ENCODE peak calls at places on chromosome 18, in four cellular contexts. K, L, U and X are unnamed samples.

GRCh38 chr18:12031836-12032235 is 50.5 kb downstream of the IMPA2 start:
- DNase-seq in U (peak), K (peak), L (no peak), X (no peak)

GRCh38 chr18:79765491-79766245 is 32.1 kb upstream of the KCNG2 start:
- DNase-seq in U (no peak), K (peak), L (no peak), X (no peak)

GRCh38 chr18:36378194-36378593 is 80.7 kb downstream of the FHOD3 start:
- DNase-seq in K (peak), L (no peak), U (no peak), X (peak)

GRCh38 chr18:45069542-45069941 is 388.9 kb downstream of the SETBP1 start:
- DNase-seq in K (no peak), L (no peak), U (no peak), X (no peak)

GRCh38 chr18:27964811-27965210 is 212.1 kb downstream of the CDH2 start:
- DNase-seq in L (no peak), K (peak), U (no peak), X (no peak)

GRCh38 chr18:58727776-58728500 is 56.7 kb downstream of the MALT1 start:
- DNase-seq in L (no peak), K (peak), U (peak), X (no peak)

GRCh38 chr18:11412790-11413189 is 196.6 kb upstream of the SLC35G4 start:
- DNase-seq in K (no peak), U (no peak), L (no peak), X (no peak)

GRCh38 chr18:13310286-13310685 is 91.7 kb downstream of the LDLRAD4 start:
- DNase-seq in U (no peak), K (no peak), L (no peak), X (no peak)

GRCh38 chr18:48929212-48929612 is 21.6 kb downstream of the SMAD7 start:
- DNase-seq in K (peak), L (no peak), U (no peak), X (no peak)

GRCh38 chr18:12423820-12424219 is 16.1 kb downstream of the PRELID3A start:
- DNase-seq in U (no peak), L (no peak), K (no peak), X (no peak)

GRCh38 chr18:45282101-45282812 is 333.0 kb upstream of the SLC14A2 start:
- DNase-seq in U (no peak), L (no peak), K (peak), X (peak)

GRCh38 chr18:62655520-62656219 is 59.7 kb upstream of the PHLPP1 start:
- DNase-seq in L (no peak), K (no peak), U (no peak), X (no peak)

GRCh38 chr18:12868576-12868975 is 15.5 kb downstream of the PTPN2 start:
- DNase-seq in U (no peak), K (no peak), L (no peak), X (no peak)

GRCh38 chr18:31684279-31685096 is at the start of gene B4GALT6:
- DNase-seq in L (peak), U (peak), K (no peak), X (peak)

GRCh38 chr18:48408727-48409590 is at the start of gene ZBTB7C:
- DNase-seq in U (no peak), K (peak), L (no peak), X (no peak)

GRCh38 chr18:30094556-30094955 is 948.0 kb downstream of the DSC3 start:
- DNase-seq in U (no peak), L (no peak), K (peak), X (no peak)

GRCh38 chr18:6648581-6648980 is 80.9 kb upstream of the ARHGAP28 start:
- DNase-seq in L (no peak), U (no peak), K (peak), X (no peak)

GRCh38 chr18:9876867-9877654 is 8.7 kb upstream of the TXNDC2 start:
- DNase-seq in U (peak), L (no peak), K (peak), X (peak)

GRCh38 chr18:3886575-3887322 is 436.8 kb downstream of the TGIF1 start:
- DNase-seq in K (no peak), L (no peak), U (no peak), X (no peak)

GRCh38 chr18:10518595-10519273 is 7.1 kb upstream of the NAPG start:
- DNase-seq in U (peak), L (no peak), K (peak), X (peak)

GRCh38 chr18:36505701-36506100 is 208.2 kb downstream of the FHOD3 start:
- DNase-seq in L (no peak), U (no peak), K (no peak), X (no peak)

GRCh38 chr18:55513199-55513598 is 74.8 kb downstream of the TCF4 start:
- DNase-seq in U (no peak), K (no peak), L (no peak), X (no peak)

GRCh38 chr18:6748241-6748640 is 18.7 kb downstream of the ARHGAP28 start:
- DNase-seq in U (no peak), L (no peak), K (no peak), X (no peak)

GRCh38 chr18:8987250-8987649 is 115.2 kb upstream of the NDUFV2 start:
- DNase-seq in K (peak), L (no peak), U (peak), X (no peak)

GRCh38 chr18:34595673-34596072 is 114.4 kb upstream of the DTNA start:
- DNase-seq in U (peak), K (peak), L (peak), X (peak)

GRCh38 chr18:49843131-49843530 is 29.8 kb upstream of the ACAA2 start:
- DNase-seq in L (no peak), U (no peak), K (no peak), X (no peak)

GRCh38 chr18:34632323-34632722 is 77.8 kb upstream of the DTNA start:
- DNase-seq in L (no peak), U (no peak), K (no peak), X (no peak)

GRCh38 chr18:57906852-57907251 is 103.7 kb upstream of the ATP8B1 start:
- DNase-seq in L (no peak), U (no peak), K (no peak), X (peak)

GRCh38 chr18:7117390-7118355 is at the start of gene LAMA1:
- DNase-seq in K (peak), U (no peak), L (peak), X (peak)

GRCh38 chr18:35334821-35335220 is 9.4 kb downstream of the ZNF24 start:
- DNase-seq in L (no peak), K (peak), U (peak), X (no peak)

GRCh38 chr18:1483386-1483785 is 578.7 kb downstream of the ADCYAP1 start:
- DNase-seq in K (no peak), L (no peak), U (no peak), X (no peak)

GRCh38 chr18:35029103-35029502 is 12.1 kb upstream of the MAPRE2 start:
- DNase-seq in U (peak), L (no peak), K (peak), X (no peak)

GRCh38 chr18:23673725-23674124 is 11.0 kb upstream of the ANKRD29 start:
- DNase-seq in L (no peak), U (no peak), K (no peak), X (no peak)

GRCh38 chr18:74624491-74624890 is 26.8 kb downstream of the ZNF407 start:
- DNase-seq in L (no peak), U (no peak), K (no peak), X (no peak)

GRCh38 chr18:2709316-2709715 is 53.8 kb downstream of the SMCHD1 start:
- DNase-seq in K (peak), U (no peak), L (no peak), X (no peak)